ENCODE peak calls at places on chromosomes 2 and 18, in seven cellular contexts. One of them, this sample, is unnamed.
A peak's percentile ranks its signal among the peaks of the same experiment; 100 is the strongest.

GRCh38 chr2:27807476-27807875 is 36.0 kb downstream of the MRPL33 start:
- DNase-seq in A549: peak; percentile 62
- DNase-seq in cardiac muscle cell: peak; percentile 58
- DNase-seq in thoracic aorta: no peak
- DNase-seq in transverse colon: peak; percentile 32
- DNase-seq in left ventricle myocardium inferior: no peak
- DNase-seq in GM23338: peak; percentile 65
- DNase-seq in this sample: no peak

GRCh38 chr18:57801379-57802165 is 1.5 kb downstream of the ATP8B1 start:
- DNase-seq in cardiac muscle cell: no peak
- DNase-seq in left ventricle myocardium inferior: no peak
- DNase-seq in thoracic aorta: no peak
- DNase-seq in transverse colon: no peak
- DNase-seq in A549: no peak
- DNase-seq in GM23338: peak; percentile 45
- DNase-seq in this sample: no peak

GRCh38 chr18:49335677-49336076 is 124.8 kb downstream of the DYM start:
- DNase-seq in GM23338: peak; percentile 40
- DNase-seq in thoracic aorta: no peak
- DNase-seq in left ventricle myocardium inferior: no peak
- DNase-seq in A549: peak; percentile 7
- DNase-seq in cardiac muscle cell: no peak
- DNase-seq in transverse colon: no peak
- DNase-seq in this sample: no peak

GRCh38 chr2:205556357-205556756 is 125.9 kb upstream of the NRP2 start:
- DNase-seq in thoracic aorta: no peak
- DNase-seq in A549: no peak
- DNase-seq in transverse colon: no peak
- DNase-seq in GM23338: no peak
- DNase-seq in left ventricle myocardium inferior: no peak
- DNase-seq in cardiac muscle cell: no peak
- DNase-seq in this sample: no peak

GRCh38 chr2:234412726-234413125 is 84.2 kb downstream of the ARL4C start:
- DNase-seq in A549: peak; percentile 36
- DNase-seq in thoracic aorta: no peak
- DNase-seq in GM23338: no peak
- DNase-seq in transverse colon: no peak
- DNase-seq in cardiac muscle cell: peak; percentile 39
- DNase-seq in left ventricle myocardium inferior: no peak
- DNase-seq in this sample: no peak

GRCh38 chr2:12514631-12515437 is 201.9 kb upstream of the TRIB2 start:
- DNase-seq in thoracic aorta: no peak
- DNase-seq in left ventricle myocardium inferior: no peak
- DNase-seq in A549: no peak
- DNase-seq in transverse colon: no peak
- DNase-seq in cardiac muscle cell: no peak
- DNase-seq in GM23338: no peak
- DNase-seq in this sample: no peak

GRCh38 chr2:142557391-142557790 is 320.1 kb upstream of the KYNU start:
- DNase-seq in thoracic aorta: no peak
- DNase-seq in transverse colon: no peak
- DNase-seq in GM23338: no peak
- DNase-seq in left ventricle myocardium inferior: no peak
- DNase-seq in cardiac muscle cell: no peak
- DNase-seq in A549: no peak
- DNase-seq in this sample: no peak

GRCh38 chr18:58211510-58211909 is 167.5 kb downstream of the NEDD4L start:
- DNase-seq in A549: no peak
- DNase-seq in GM23338: no peak
- DNase-seq in transverse colon: no peak
- DNase-seq in cardiac muscle cell: no peak
- DNase-seq in left ventricle myocardium inferior: no peak
- DNase-seq in thoracic aorta: no peak
- DNase-seq in this sample: no peak

GRCh38 chr2:67561411-67561965 is 164.4 kb downstream of the ETAA1 start:
- DNase-seq in A549: peak; percentile 96
- DNase-seq in thoracic aorta: peak; percentile 5
- DNase-seq in transverse colon: no peak
- DNase-seq in cardiac muscle cell: peak; percentile 83
- DNase-seq in left ventricle myocardium inferior: peak; percentile 62
- DNase-seq in GM23338: no peak
- DNase-seq in this sample: peak; percentile 76

GRCh38 chr2:173075781-173076556 is at the start of gene MAP3K20:
- DNase-seq in transverse colon: peak; percentile 70
- DNase-seq in thoracic aorta: peak; percentile 38
- DNase-seq in cardiac muscle cell: peak; percentile 78
- DNase-seq in left ventricle myocardium inferior: peak; percentile 83
- DNase-seq in A549: peak; percentile 77
- DNase-seq in GM23338: peak; percentile 75
- DNase-seq in this sample: peak; percentile 88

GRCh38 chr2:161952722-161953322 is 121.2 kb downstream of the DPP4 start:
- DNase-seq in left ventricle myocardium inferior: no peak
- DNase-seq in cardiac muscle cell: no peak
- DNase-seq in A549: no peak
- DNase-seq in transverse colon: no peak
- DNase-seq in thoracic aorta: no peak
- DNase-seq in GM23338: no peak
- DNase-seq in this sample: no peak

GRCh38 chr2:53216805-53217204 is 550.8 kb upstream of the CHAC2 start:
- DNase-seq in GM23338: no peak
- DNase-seq in left ventricle myocardium inferior: no peak
- DNase-seq in cardiac muscle cell: no peak
- DNase-seq in transverse colon: no peak
- DNase-seq in thoracic aorta: no peak
- DNase-seq in A549: no peak
- DNase-seq in this sample: no peak

GRCh38 chr2:240247241-240247867 is 106.9 kb upstream of the OTOS start:
- DNase-seq in A549: no peak
- DNase-seq in cardiac muscle cell: no peak
- DNase-seq in transverse colon: no peak
- DNase-seq in GM23338: no peak
- DNase-seq in left ventricle myocardium inferior: no peak
- DNase-seq in thoracic aorta: no peak
- DNase-seq in this sample: no peak

GRCh38 chr2:6535572-6535971 is 330.1 kb downstream of the CMPK2 start:
- DNase-seq in thoracic aorta: no peak
- DNase-seq in A549: no peak
- DNase-seq in left ventricle myocardium inferior: no peak
- DNase-seq in cardiac muscle cell: no peak
- DNase-seq in GM23338: peak; percentile 51
- DNase-seq in transverse colon: no peak
- DNase-seq in this sample: no peak

GRCh38 chr2:188813315-188813714 is 160.9 kb upstream of the COL3A1 start:
- DNase-seq in GM23338: no peak
- DNase-seq in A549: no peak
- DNase-seq in transverse colon: no peak
- DNase-seq in left ventricle myocardium inferior: no peak
- DNase-seq in thoracic aorta: no peak
- DNase-seq in cardiac muscle cell: peak; percentile 43
- DNase-seq in this sample: no peak

DNA sequence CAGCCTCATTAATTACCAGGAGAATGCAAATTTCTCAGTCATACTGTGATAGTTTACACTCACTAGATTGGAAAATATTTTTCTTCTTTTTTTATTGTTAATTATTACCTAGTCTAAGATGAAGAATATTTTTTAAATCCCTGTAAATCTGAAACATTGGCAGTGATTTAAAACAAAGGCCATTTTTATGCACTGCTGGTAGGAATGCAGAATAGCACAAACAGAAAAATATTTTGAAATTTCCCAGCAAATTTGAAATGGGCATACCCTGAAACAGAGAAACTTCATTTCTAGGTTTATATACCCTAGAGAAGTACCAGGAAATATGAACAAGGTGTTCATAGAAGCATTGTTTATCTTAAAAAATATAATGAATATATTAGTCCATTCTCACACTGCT is 31.0 kb downstream of the DYNAP start:
- DNase-seq in thoracic aorta: no peak
- DNase-seq in GM23338: no peak
- DNase-seq in left ventricle myocardium inferior: no peak
- DNase-seq in transverse colon: no peak
- DNase-seq in cardiac muscle cell: no peak
- DNase-seq in A549: no peak
- DNase-seq in this sample: no peak
- TF ChIP-seq CTCF in thoracic aorta: no peak
- TF ChIP-seq CTCF in GM23338: no peak
- TF ChIP-seq CTCF in left ventricle myocardium inferior: no peak
- TF ChIP-seq CTCF in transverse colon: no peak
- TF ChIP-seq CTCF in cardiac muscle cell: peak; percentile 13
- TF ChIP-seq CTCF in A549: no peak
- TF ChIP-seq CTCF in this sample: no peak

DNA sequence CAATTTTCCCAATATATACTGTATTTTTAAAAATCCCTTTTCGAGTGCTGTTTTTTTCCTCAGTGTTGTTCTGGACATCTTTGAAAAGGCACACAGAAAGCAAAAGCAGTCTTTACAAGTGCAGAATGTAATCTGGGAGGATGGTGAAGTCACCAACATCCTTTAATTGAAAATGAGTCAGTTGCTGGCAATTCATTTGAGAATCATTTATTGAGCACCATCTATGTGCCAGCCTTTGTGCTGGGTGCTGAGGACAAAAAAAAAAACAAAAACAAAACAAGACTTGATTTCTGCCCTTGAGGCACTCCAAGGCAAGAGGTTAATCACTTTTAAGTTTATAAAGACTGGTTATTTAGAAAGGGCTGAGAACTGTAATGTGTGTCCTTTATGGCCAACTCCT is 46.7 kb upstream of the ACVR1 start:
- DNase-seq in cardiac muscle cell: no peak
- DNase-seq in transverse colon: no peak
- DNase-seq in A549: no peak
- DNase-seq in GM23338: no peak
- DNase-seq in thoracic aorta: no peak
- DNase-seq in left ventricle myocardium inferior: no peak
- DNase-seq in this sample: no peak
- H3K27ac ChIP-seq in cardiac muscle cell: no peak overlapping the region
- H3K27ac ChIP-seq in transverse colon: no peak overlapping the region
- H3K27ac ChIP-seq in A549: no peak overlapping the region
- H3K27ac ChIP-seq in GM23338: no peak overlapping the region
- H3K27ac ChIP-seq in thoracic aorta: no peak overlapping the region
- H3K27ac ChIP-seq in left ventricle myocardium inferior: no peak overlapping the region
- H3K27ac ChIP-seq in this sample: no peak overlapping the region

DNA sequence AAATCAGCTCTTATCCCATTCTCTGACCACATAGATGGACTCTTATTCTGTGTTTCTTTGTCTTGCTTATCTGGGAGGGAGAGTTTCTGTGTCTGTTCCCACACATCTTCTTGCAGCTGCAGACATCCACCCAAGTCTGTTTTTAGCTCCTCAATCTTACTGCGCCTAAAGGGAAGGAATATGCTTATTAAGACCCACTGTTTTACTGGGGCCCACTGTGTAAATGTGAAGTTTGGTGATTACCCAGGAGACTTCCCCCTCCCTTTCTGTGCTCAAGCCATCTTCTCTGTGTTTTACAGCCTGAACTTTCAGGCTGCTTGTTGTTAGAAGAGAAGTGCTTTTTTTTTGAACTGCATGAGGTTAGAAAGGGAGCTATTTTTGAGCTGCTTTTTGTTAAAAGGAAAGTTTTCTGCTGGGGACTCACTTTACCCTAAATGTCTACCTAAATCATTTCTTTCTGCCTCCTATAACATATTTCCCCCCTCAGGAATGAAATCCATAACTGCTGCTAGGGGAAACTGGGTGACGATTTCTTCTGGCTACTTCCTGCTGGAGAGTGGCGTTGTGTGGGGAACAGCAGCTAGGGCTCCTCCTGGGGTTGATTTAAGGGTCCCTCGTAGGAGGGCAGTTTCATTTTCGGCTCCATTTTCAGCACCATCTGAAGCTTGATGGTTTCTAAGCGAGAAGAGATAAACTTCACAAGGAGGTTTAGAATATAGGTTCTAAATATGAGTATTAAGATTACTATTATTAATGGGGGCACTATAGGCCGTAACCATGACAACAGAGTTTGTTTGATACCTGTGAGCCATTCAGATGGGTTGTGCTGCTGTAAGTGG is 39.5 kb upstream of the GMCL1 start:
- DNase-seq in transverse colon: no peak
- DNase-seq in GM23338: peak; percentile 54
- DNase-seq in left ventricle myocardium inferior: no peak
- DNase-seq in A549: no peak
- DNase-seq in cardiac muscle cell: peak; percentile 42
- DNase-seq in thoracic aorta: no peak
- DNase-seq in this sample: no peak
- TF ChIP-seq CTCF in transverse colon: no peak
- TF ChIP-seq CTCF in GM23338: no peak
- TF ChIP-seq CTCF in left ventricle myocardium inferior: no peak
- TF ChIP-seq CTCF in A549: no peak
- TF ChIP-seq CTCF in cardiac muscle cell: no peak
- TF ChIP-seq CTCF in thoracic aorta: no peak
- TF ChIP-seq CTCF in this sample: no peak

GRCh38 chr2:171996021-171996420 is 3.7 kb upstream of the METAP1D start:
- DNase-seq in thoracic aorta: no peak
- DNase-seq in A549: no peak
- DNase-seq in transverse colon: no peak
- DNase-seq in left ventricle myocardium inferior: no peak
- DNase-seq in GM23338: no peak
- DNase-seq in cardiac muscle cell: no peak
- DNase-seq in this sample: no peak

GRCh38 chr2:171995586-171995985 is 4.2 kb upstream of the METAP1D start:
- DNase-seq in transverse colon: no peak
- DNase-seq in left ventricle myocardium inferior: no peak
- DNase-seq in thoracic aorta: no peak
- DNase-seq in GM23338: no peak
- DNase-seq in cardiac muscle cell: no peak
- DNase-seq in A549: no peak
- DNase-seq in this sample: no peak

GRCh38 chr2:171999604-172000469 is at the start of gene METAP1D:
- DNase-seq in left ventricle myocardium inferior: peak; percentile 90
- DNase-seq in cardiac muscle cell: peak; percentile 94
- DNase-seq in thoracic aorta: peak; percentile 15
- DNase-seq in GM23338: peak; percentile 95
- DNase-seq in transverse colon: peak; percentile 92
- DNase-seq in A549: peak; percentile 89
- DNase-seq in this sample: peak; percentile 95

GRCh38 chr2:171999125-171999524 is 628 bp upstream of the METAP1D start:
- DNase-seq in cardiac muscle cell: no peak
- DNase-seq in A549: no peak
- DNase-seq in transverse colon: no peak
- DNase-seq in GM23338: peak; percentile 23
- DNase-seq in left ventricle myocardium inferior: no peak
- DNase-seq in thoracic aorta: no peak
- DNase-seq in this sample: no peak

DNA sequence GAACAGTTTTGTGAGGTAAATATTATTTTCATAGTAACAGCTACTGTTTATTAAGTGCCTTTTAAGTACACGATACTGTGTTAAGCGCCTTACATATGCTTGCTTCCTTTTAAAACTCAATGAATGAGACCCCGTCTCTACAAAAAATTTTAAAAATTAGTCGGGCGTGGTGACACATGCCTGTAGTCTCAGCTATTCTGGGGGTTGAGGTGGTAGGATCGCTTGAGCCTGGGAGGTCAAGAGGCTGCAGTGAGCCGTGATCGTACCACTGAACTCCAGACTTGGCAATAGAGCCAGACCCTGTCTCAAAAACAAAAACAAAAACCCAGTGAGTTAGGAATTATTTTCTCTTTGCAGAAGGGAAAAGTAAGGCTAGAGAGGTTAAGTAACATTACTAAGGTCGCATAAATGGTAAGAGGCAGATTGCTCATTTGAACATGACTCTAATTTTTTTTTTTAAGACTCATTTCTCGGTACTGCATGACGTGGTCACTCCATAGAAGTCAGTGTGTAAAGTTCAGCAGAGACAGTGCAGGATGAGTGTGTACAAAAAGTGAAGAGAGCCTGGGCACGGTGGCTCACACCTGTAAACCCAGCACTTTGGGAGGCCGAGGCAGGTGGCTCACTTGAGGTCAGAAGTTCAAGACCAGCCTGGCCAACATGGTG is 1.1 kb downstream of the METAP1D start:
- DNase-seq in A549: no peak
- DNase-seq in thoracic aorta: no peak
- DNase-seq in transverse colon: no peak
- DNase-seq in cardiac muscle cell: no peak
- DNase-seq in left ventricle myocardium inferior: no peak
- DNase-seq in GM23338: no peak
- DNase-seq in this sample: no peak
- H3K27ac ChIP-seq in A549: peak overlapping the region; percentile 79
- H3K27ac ChIP-seq in thoracic aorta: no peak overlapping the region
- H3K27ac ChIP-seq in transverse colon: no peak overlapping the region
- H3K27ac ChIP-seq in cardiac muscle cell: no peak overlapping the region
- H3K27ac ChIP-seq in left ventricle myocardium inferior: no peak overlapping the region
- H3K27ac ChIP-seq in GM23338: no peak overlapping the region
- H3K27ac ChIP-seq in this sample: no peak overlapping the region